ENCODE peak calls at places on chromosomes 4 and X, in five cellular contexts. L, N, T, Y and X are unnamed samples.

GRCh38 chr4:11480683-11481082 is 52.0 kb upstream of the HS3ST1 start:
- DNase-seq in L (peak; percentile 99), N (peak; percentile 25), T (no peak), Y (no peak), X (no peak)

GRCh38 chrX:146278381-146278780 is 460.8 kb downstream of the SLITRK2 start:
- DNase-seq in L (peak; percentile 71), N (peak; percentile 16), T (no peak), Y (no peak), X (no peak)

GRCh38 chr4:113468165-113469022 is 293.1 kb downstream of the CAMK2D start:
- DNase-seq in L (peak; percentile 23), N (peak; percentile 75), T (no peak), Y (peak; percentile 55), X (peak; percentile 75)

GRCh38 chr4:142960134-142960533 is 114.0 kb upstream of the INPP4B start:
- DNase-seq in L (no peak), N (no peak), T (no peak), Y (no peak), X (no peak)

GRCh38 chr4:121213940-121214339 is 49.8 kb upstream of the TNIP3 start:
- DNase-seq in L (no peak), N (no peak), T (no peak), Y (no peak), X (no peak)

GRCh38 chr4:54959656-54960055 is 165.7 kb downstream of the KDR start:
- DNase-seq in L (no peak), N (no peak), T (no peak), Y (no peak), X (no peak)

GRCh38 chr4:177380730-177381287 is 61.4 kb downstream of the AGA start:
- DNase-seq in L (peak; percentile 41), N (no peak), T (no peak), Y (no peak), X (no peak)

GRCh38 chr4:136599890-136600289 is 932.4 kb downstream of the PCDH18 start:
- DNase-seq in L (no peak), N (no peak), T (no peak), Y (no peak), X (no peak)

GRCh38 chr4:176340871-176341685 is 21.3 kb downstream of the SPCS3 start:
- DNase-seq in L (peak; percentile 54), N (no peak), T (peak; percentile 5), Y (peak; percentile 18), X (no peak)

GRCh38 chr4:3766791-3767561 is 791 bp downstream of the ADRA2C start:
- DNase-seq in L (no peak), N (no peak), T (peak; percentile 64), Y (no peak), X (no peak)

GRCh38 chr4:55398461-55398860 is 2.7 kb downstream of the TMEM165 start:
- DNase-seq in L (no peak), N (no peak), T (no peak), Y (no peak), X (no peak)

GRCh38 chr4:126977306-126977705 is 655.5 kb upstream of the INTU start:
- DNase-seq in L (no peak), N (no peak), T (peak; percentile 11), Y (no peak), X (no peak)

GRCh38 chrX:16892504-16893362 is 22.6 kb upstream of the RBBP7 start:
- DNase-seq in L (peak; percentile 88), N (peak; percentile 70), T (peak; percentile 74), Y (peak; percentile 65), X (peak; percentile 65)

GRCh38 chr4:188695261-188695660 is 556.0 kb downstream of the TRIML1 start:
- DNase-seq in L (no peak), N (no peak), T (no peak), Y (no peak), X (no peak)

GRCh38 chrX:9927638-9928037 is 39.5 kb upstream of the CLDN34 start:
- DNase-seq in L (no peak), N (no peak), T (no peak), Y (no peak), X (no peak)